ENCODE peak calls at places on chromosomes 13 and 19, in seven cellular contexts. H is right cardiac atrium, C is pancreas, R is SK-N-MC, Y is tibial artery, W is right lobe of liver, L is adipocyte. M is an unnamed sample.

GRCh38 chr19:48271531-48272151 is 1.8 kb downstream of the ZNF114 start:
- DNase-seq in H (peak; percentile 75), C (peak; percentile 76), R (no peak), Y (no peak), W (no peak), L (peak; percentile 55), M (no peak)

GRCh38 chr13:53250272-53250875 is 221.8 kb downstream of the OLFM4 start:
- DNase-seq in H (no peak), C (no peak), R (peak; percentile 95), Y (no peak), W (no peak), L (peak; percentile 88), M (peak; percentile 23)

GRCh38 chr19:16198363-16198636 is 589 bp downstream of the AP1M1 start:
- DNase-seq in H (peak; percentile 73), C (peak; percentile 62), R (no peak), Y (no peak), W (no peak), L (no peak), M (no peak)

GRCh38 chr19:10836478-10837325 is 690 bp upstream of the TMED1 start:
- DNase-seq in H (peak; percentile 94), C (peak; percentile 94), R (no peak), Y (peak; percentile 92), W (peak; percentile 89), L (no peak), M (no peak)

GRCh38 chr13:42878721-42879120 is 97.3 kb downstream of the FAM216B start:
- DNase-seq in H (no peak), C (no peak), R (no peak), Y (no peak), W (no peak), L (no peak), M (peak; percentile 50)

GRCh38 chr13:19927117-19927734 is 31.3 kb upstream of the ZMYM2 start:
- DNase-seq in H (no peak), C (no peak), R (no peak), Y (no peak), W (no peak), L (peak; percentile 48), M (no peak)

GRCh38 chr19:2986951-2987491 is 9.7 kb downstream of the TLE6 start:
- DNase-seq in H (peak; percentile 79), C (no peak), R (no peak), Y (no peak), W (no peak), L (no peak), M (no peak)

GRCh38 chr13:67155898-67156717 is 74.0 kb downstream of the PCDH9 start:
- DNase-seq in H (no peak), C (no peak), R (no peak), Y (no peak), W (no peak), L (no peak), M (no peak)

GRCh38 chr19:47284324-47284899 is 9.7 kb downstream of the INAFM1 start:
- DNase-seq in H (no peak), C (no peak), R (peak; percentile 56), Y (no peak), W (no peak), L (peak; percentile 85), M (no peak)

GRCh38 chr19:2967972-2968371 is 9.4 kb upstream of the TLE6 start:
- DNase-seq in H (no peak), C (no peak), R (no peak), Y (no peak), W (no peak), L (no peak), M (no peak)

GRCh38 chr19:43562211-43562697 is 13.1 kb downstream of the XRCC1 start:
- DNase-seq in H (no peak), C (no peak), R (no peak), Y (no peak), W (no peak), L (no peak), M (no peak)

GRCh38 chr13:40230833-40231266 is 435.6 kb downstream of the FOXO1 start:
- DNase-seq in H (no peak), C (no peak), R (no peak), Y (no peak), W (no peak), L (no peak), M (no peak)

GRCh38 chr13:98405107-98405571 is 171.8 kb downstream of the STK24 start:
- DNase-seq in H (peak; percentile 65), C (no peak), R (no peak), Y (no peak), W (no peak), L (no peak), M (no peak)

GRCh38 chr19:7637374-7638256 is 705 bp downstream of the STXBP2 start:
- DNase-seq in H (peak; percentile 83), C (peak; percentile 83), R (no peak), Y (no peak), W (peak; percentile 76), L (no peak), M (no peak)

DNA sequence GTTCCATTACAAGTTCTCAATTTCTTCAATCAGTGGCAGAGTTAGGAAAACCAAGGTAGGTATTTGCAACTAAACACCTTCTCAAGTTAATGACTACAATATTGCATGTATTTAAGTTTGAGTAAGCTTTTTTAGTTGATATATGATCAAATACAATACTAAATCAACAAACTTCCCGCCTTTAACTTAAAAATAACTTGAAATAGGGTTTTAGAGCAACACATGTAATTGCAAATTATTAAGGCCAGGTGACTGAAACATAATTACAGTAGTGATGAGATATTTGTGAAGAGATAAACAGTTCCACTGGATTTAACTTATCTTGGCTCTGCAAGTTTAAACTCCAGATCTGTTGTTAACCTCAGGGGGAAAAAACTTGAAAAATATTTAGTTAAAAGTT is 3.8 kb downstream of the DACH1 start:
- DNase-seq in H (no peak), C (no peak), R (no peak), Y (no peak), W (no peak), L (no peak), M (no peak)
- H3K4me3 ChIP-seq in H (peak overlapping the region; percentile 82), C (no peak overlapping the region), R (no peak overlapping the region), Y (no peak overlapping the region), W (no peak overlapping the region), L (no peak overlapping the region), M (no peak overlapping the region)

GRCh38 chr19:38316477-38317067 is 825 bp upstream of the YIF1B start:
- DNase-seq in H (peak; percentile 16), C (no peak), R (no peak), Y (no peak), W (no peak), L (no peak), M (no peak)
- H3K4me3 ChIP-seq in H (peak overlapping the region; percentile 31), C (peak overlapping the region; percentile 49), R (peak overlapping the region; percentile 76), Y (peak overlapping the region; percentile 66), W (peak overlapping the region; percentile 13), L (peak overlapping the region; percentile 76), M (peak overlapping the region; percentile 40)

GRCh38 chr19:19526581-19527370 is 1.9 kb upstream of the YJEFN3 start:
- DNase-seq in H (no peak), C (no peak), R (no peak), Y (no peak), W (no peak), L (no peak), M (no peak)

GRCh38 chr19:19527674-19528625 is 761 bp upstream of the YJEFN3 start:
- DNase-seq in H (peak; percentile 59), C (no peak), R (no peak), Y (no peak), W (no peak), L (no peak), M (no peak)

GRCh38 chr19:19527371-19527656 is 1.4 kb upstream of the YJEFN3 start:
- DNase-seq in H (no peak), C (no peak), R (no peak), Y (no peak), W (no peak), L (no peak), M (no peak)

GRCh38 chr19:19524053-19524452 is 4.7 kb upstream of the YJEFN3 start:
- DNase-seq in H (no peak), C (no peak), R (no peak), Y (no peak), W (no peak), L (no peak), M (no peak)

GRCh38 chr19:19525611-19526380 is 2.9 kb upstream of the YJEFN3 start:
- DNase-seq in H (no peak), C (no peak), R (no peak), Y (no peak), W (no peak), L (no peak), M (no peak)
- H3K4me3 ChIP-seq in H (no peak overlapping the region), C (no peak overlapping the region), R (no peak overlapping the region), Y (no peak overlapping the region), W (no peak overlapping the region), L (no peak overlapping the region), M (no peak overlapping the region)

GRCh38 chr19:1067341-1068103 is 555 bp downstream of the ARHGAP45 start:
- DNase-seq in H (peak; percentile 61), C (no peak), R (no peak), Y (no peak), W (no peak), L (no peak), M (no peak)
- H3K4me3 ChIP-seq in H (peak overlapping the region; percentile 48), C (peak overlapping the region; percentile 35), R (peak overlapping the region; percentile 85), Y (peak overlapping the region; percentile 51), W (peak overlapping the region; percentile 35), L (no peak overlapping the region), M (peak overlapping the region; percentile 36)